ENCODE peak calls at places on chromosome 16, in five cellular contexts. I is IMR-90, N is neuronal stem cell, A is mesenchymal stem cell, K is H1. M is an unnamed sample.

GRCh38 chr16:70391446-70391845 is 44.7 kb downstream of the DDX19A start:
- DNase-seq in K (no peak), I (no peak), N (no peak), A (no peak), M (no peak)

GRCh38 chr16:56688762-56689161 is 6.5 kb downstream of the MT1X start:
- DNase-seq in N (no peak), K (no peak), I (no peak), A (no peak), M (no peak)

GRCh38 chr16:89764711-89765201 is 43.4 kb downstream of the ZNF276 start:
- DNase-seq in K (no peak), I (no peak), A (peak), N (no peak), M (no peak)

GRCh38 chr16:75216127-75216526 is 2.7 kb upstream of the CTRB1 start:
- DNase-seq in A (no peak), I (no peak), N (no peak), K (no peak), M (no peak)

GRCh38 chr16:30377050-30377811 is 2.6 kb downstream of the MYL11 start:
- DNase-seq in I (no peak), N (no peak), A (no peak), K (peak), M (no peak)

GRCh38 chr16:84322749-84323148 is 28.1 kb downstream of the WFDC1 start:
- DNase-seq in K (no peak), I (no peak), A (no peak), N (no peak), M (no peak)

GRCh38 chr16:85227924-85228462 is 115.7 kb upstream of the CIBAR2 start:
- DNase-seq in A (peak), N (no peak), K (no peak), I (peak), M (no peak)

GRCh38 chr16:11149011-11149616 is 106.9 kb downstream of the SOCS1 start:
- DNase-seq in I (peak), N (no peak), K (no peak), A (peak), M (no peak)

GRCh38 chr16:64627781-64628180 is 494.1 kb downstream of the CDH11 start:
- DNase-seq in I (no peak), A (no peak), N (no peak), K (no peak), M (no peak)

GRCh38 chr16:2032285-2033056 is 5.8 kb downstream of the NHERF2 start:
- DNase-seq in K (no peak), I (peak), A (peak), N (no peak), M (no peak)

GRCh38 chr16:24539850-24540484 is 601 bp downstream of the RBBP6 start:
- DNase-seq in A (no peak), K (no peak), I (peak), N (no peak), M (no peak)

GRCh38 chr16:81752225-81752875 is 26.7 kb upstream of the PLCG2 start:
- DNase-seq in N (no peak), I (no peak), K (no peak), A (no peak), M (no peak)
- H2AFZ ChIP-seq in N (peak), I (peak), K (no peak), A (peak), M (no peak)

GRCh38 chr16:87243383-87243964 is 73.7 kb downstream of the C16orf95 start:
- DNase-seq in N (no peak), I (no peak), K (no peak), A (no peak), M (no peak)

GRCh38 chr16:87238371-87238715 is 78.8 kb downstream of the C16orf95 start:
- DNase-seq in A (no peak), N (no peak), I (no peak), K (no peak), M (no peak)

GRCh38 chr16:87240211-87241134 is 76.7 kb downstream of the C16orf95 start:
- DNase-seq in A (peak), N (no peak), K (no peak), I (peak), M (no peak)

GRCh38 chr16:87244646-87245197 is 72.5 kb downstream of the C16orf95 start:
- DNase-seq in I (no peak), N (no peak), K (no peak), A (no peak), M (no peak)

DNA sequence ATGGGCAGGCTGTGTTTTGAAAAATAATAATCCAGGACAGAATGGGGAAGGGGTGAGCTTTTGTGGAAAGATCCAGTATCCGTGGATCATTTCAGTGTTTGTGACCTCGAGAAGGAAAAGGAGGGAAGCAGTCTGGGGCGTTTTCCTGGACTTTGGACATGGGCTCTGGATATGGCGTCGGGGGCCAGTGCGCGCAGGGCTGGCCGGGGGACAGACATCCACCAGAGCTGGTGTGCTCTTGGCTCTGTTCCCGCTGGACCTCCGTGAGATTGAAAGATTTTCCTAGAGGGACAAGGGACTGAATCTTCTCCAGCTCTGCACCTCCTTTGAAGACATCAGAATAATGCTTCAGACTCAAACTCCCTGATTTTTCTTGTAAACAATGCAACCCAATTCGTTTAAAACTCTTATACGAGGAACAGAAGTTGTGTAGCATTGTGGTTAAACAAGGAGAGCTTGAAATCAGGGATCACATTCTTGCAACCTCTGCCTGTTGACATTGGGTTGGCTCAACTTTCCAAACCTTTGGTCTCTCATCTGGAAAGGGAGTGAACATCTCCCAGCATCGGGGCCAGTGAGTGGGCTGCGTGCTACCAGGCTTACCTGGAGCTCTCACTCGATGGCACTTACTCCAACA is 75.9 kb downstream of the C16orf95 start:
- DNase-seq in A (no peak), K (no peak), N (no peak), I (no peak), M (no peak)
- H2BK15ac ChIP-seq in A (no peak), K (no peak), N (no peak), I (no peak), M (no peak)

DNA sequence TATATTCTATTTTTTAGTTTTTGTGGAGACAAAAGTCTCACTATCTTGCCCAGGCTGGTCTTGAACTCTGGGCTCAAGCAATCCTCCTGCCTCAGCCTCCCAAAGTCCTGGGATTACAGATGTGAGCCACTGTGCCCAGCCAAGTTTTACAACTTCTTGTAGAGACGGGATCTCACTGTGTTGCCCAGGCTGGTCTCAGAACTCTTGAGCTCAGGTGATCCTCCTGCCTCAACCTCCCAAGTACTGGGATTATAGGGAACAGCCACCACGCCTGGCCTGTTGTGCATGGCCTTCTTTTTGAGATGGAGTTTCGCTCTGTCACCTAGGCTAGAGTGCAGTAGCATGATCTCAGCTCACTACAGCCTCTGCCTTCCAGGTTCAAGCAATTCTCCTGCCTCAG is 6.2 kb upstream of the CENPT start:
- DNase-seq in N (no peak), K (no peak), I (no peak), A (no peak), M (no peak)
- H3K4ac ChIP-seq in N (no peak), K (no peak), I (no peak), A (no peak), M (no peak)

GRCh38 chr16:73536931-73537330 is 489.0 kb upstream of the ZFHX3 start:
- DNase-seq in A (no peak), K (no peak), N (no peak), I (no peak), M (no peak)
- H2AFZ ChIP-seq in A (no peak), K (no peak), N (no peak), I (no peak), M (no peak)

GRCh38 chr16:73152731-73153130 is 104.8 kb upstream of the ZFHX3 start:
- DNase-seq in A (no peak), K (peak), I (no peak), N (peak), M (peak)
- H2BK15ac ChIP-seq in A (no peak), K (no peak), I (no peak), N (no peak), M (no peak)

DNA sequence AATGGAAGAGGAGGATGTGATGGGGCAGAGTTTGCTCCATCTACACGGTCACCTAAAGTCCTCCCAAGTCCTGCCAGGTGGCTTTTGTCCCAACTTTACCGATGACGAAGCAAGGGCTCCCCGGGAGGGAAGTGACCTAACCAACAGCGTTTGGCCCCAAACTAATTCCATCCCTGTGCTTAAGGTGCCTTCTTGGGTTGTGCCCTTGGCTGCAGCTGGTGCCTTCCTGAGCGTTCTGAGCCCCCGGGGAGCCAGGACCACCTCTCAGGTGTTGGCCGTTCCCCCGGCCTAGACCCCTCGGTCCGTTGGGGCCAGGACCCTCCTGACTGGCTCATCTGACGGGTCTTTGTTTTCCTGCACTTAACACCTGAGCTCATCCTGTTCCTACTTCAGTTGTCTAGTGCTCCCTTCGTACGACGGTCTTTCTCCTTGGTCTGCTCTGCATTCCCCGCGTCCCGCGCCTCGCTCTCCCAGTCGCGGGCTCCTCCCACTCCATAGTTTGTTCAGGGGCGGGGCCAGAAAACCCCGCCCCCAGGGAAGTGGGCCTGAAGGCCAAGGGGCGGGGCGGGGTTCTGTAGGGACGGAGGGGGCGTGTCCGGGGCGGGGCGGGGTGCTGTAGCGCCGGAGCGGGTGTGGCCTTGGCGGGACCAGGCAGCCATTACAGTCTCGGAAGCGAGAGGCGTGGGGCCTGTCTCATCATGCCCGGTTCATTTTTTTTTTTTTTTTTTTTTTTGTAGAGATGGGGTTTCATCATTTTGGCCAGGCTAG is 822 bp upstream of the ZSCAN10 start:
- DNase-seq in A (peak), K (peak), N (peak), I (peak), M (peak)
- H3K4ac ChIP-seq in A (no peak), K (peak), N (no peak), I (peak), M (no peak)

DNA sequence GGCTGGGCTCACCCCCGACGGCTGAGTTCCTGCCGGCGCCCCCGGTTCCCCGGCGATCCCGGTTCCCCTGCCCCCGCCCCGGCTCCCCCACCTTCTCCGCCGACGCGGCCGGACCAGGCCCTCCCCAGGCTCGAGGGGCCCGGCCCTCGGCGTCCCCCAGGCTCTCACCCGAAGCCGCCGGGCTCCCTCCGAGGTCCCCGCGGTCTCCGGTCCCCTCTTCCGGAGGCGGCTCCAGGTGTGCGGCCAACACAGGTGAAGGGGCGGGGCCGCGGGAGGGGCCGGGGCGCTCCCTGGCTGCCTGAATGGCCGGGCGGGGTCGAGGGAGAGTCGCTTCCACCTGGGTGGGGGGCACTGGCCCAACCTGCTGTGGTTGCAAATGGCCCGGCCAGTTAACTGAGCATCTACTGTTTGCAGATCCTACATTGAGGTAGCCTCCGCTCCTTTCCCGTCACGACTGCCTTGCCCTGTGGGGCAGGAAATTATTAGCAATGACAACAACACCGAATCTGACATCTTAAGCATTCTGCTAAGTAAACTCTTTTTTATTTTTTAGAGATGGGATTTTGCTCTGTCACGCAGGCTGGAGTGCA is at the start of gene BICDL2:
- DNase-seq in K (peak), N (no peak), I (no peak), A (no peak), M (peak)
- H2AFZ ChIP-seq in K (no peak), N (peak), I (no peak), A (no peak), M (no peak)